ENCODE peak calls at places on chromosomes 3 and 15, in seven cellular contexts. U, W, T, K, M, P and X are unnamed samples.

GRCh38 chr3:186454881-186455703 is 89.1 kb downstream of the CRYGS start:
- DNase-seq in U (no peak), W (peak; percentile 6), T (no peak), K (no peak), M (no peak), P (no peak), X (no peak)

GRCh38 chr15:95365615-95366107 is 964.8 kb upstream of the NR2F2 start:
- DNase-seq in U (no peak), W (no peak), T (no peak), K (peak; percentile 50), M (no peak), P (no peak), X (no peak)

GRCh38 chr3:194671511-194671899 is 486 bp downstream of the LSG1 start:
- DNase-seq in U (no peak), W (peak; percentile 60), T (peak; percentile 58), K (no peak), M (no peak), P (peak; percentile 36), X (no peak)

GRCh38 chr3:4750306-4751056 is 228.8 kb upstream of the BHLHE40 start:
- DNase-seq in U (no peak), W (no peak), T (peak; percentile 53), K (peak; percentile 32), M (no peak), P (peak; percentile 30), X (peak; percentile 55)

GRCh38 chr3:67940200-67940952 is 286.0 kb upstream of the SUCLG2 start:
- DNase-seq in U (peak; percentile 51), W (peak; percentile 7), T (no peak), K (no peak), M (no peak), P (no peak), X (no peak)

GRCh38 chr15:25439456-25439836 is 622 bp upstream of the UBE3A start:
- DNase-seq in U (no peak), W (peak; percentile 27), T (peak; percentile 25), K (no peak), M (no peak), P (peak; percentile 19), X (no peak)

GRCh38 chr3:126291537-126291936 is 65.7 kb downstream of the KLF15 start:
- DNase-seq in U (no peak), W (no peak), T (no peak), K (no peak), M (no peak), P (no peak), X (no peak)

GRCh38 chr3:126083511-126083912 is 412 bp downstream of the SLC41A3 start:
- DNase-seq in U (no peak), W (peak; percentile 65), T (peak; percentile 76), K (peak; percentile 40), M (no peak), P (no peak), X (peak; percentile 63)

GRCh38 chr3:53189276-53189675 is 28.3 kb downstream of the PRKCD start:
- DNase-seq in U (no peak), W (no peak), T (no peak), K (no peak), M (no peak), P (no peak), X (no peak)

GRCh38 chr3:9248232-9249191 is 934 bp downstream of the SRGAP3 start:
- DNase-seq in U (no peak), W (no peak), T (no peak), K (no peak), M (no peak), P (no peak), X (peak; percentile 34)

GRCh38 chr3:151625057-151625456 is 108.7 kb upstream of the AADACL2 start:
- DNase-seq in U (no peak), W (no peak), T (no peak), K (no peak), M (no peak), P (no peak), X (no peak)

GRCh38 chr15:70400766-70401541 is 303.2 kb upstream of the TLE3 start:
- DNase-seq in U (peak; percentile 75), W (no peak), T (no peak), K (no peak), M (no peak), P (no peak), X (no peak)

GRCh38 chr15:67013696-67014095 is 51.7 kb upstream of the SMAD3 start:
- DNase-seq in U (no peak), W (peak; percentile 87), T (no peak), K (peak; percentile 41), M (no peak), P (no peak), X (no peak)

GRCh38 chr15:36403351-36403750 is 176.1 kb upstream of the CDIN1 start:
- DNase-seq in U (no peak), W (no peak), T (no peak), K (no peak), M (no peak), P (no peak), X (peak; percentile 27)

GRCh38 chr3:197394464-197395321 is 96.3 kb upstream of the DLG1 start:
- DNase-seq in U (peak; percentile 51), W (no peak), T (peak; percentile 74), K (no peak), M (no peak), P (peak; percentile 70), X (no peak)

GRCh38 chr15:70461992-70462391 is 301.4 kb downstream of the UACA start:
- DNase-seq in U (no peak), W (no peak), T (no peak), K (no peak), M (no peak), P (no peak), X (no peak)

GRCh38 chr3:168116279-168116678 is 20.6 kb upstream of the GOLIM4 start:
- DNase-seq in U (peak; percentile 43), W (no peak), T (no peak), K (no peak), M (no peak), P (no peak), X (no peak)

GRCh38 chr3:4722103-4722502 is 229.0 kb downstream of the ITPR1 start:
- DNase-seq in U (no peak), W (peak; percentile 28), T (peak; percentile 68), K (no peak), M (no peak), P (peak; percentile 61), X (peak; percentile 73)

GRCh38 chr3:54720604-54721003 is 207.3 kb downstream of the LRTM1 start:
- DNase-seq in U (no peak), W (no peak), T (no peak), K (no peak), M (no peak), P (no peak), X (no peak)

GRCh38 chr15:101498076-101498730 is 8.7 kb upstream of the PCSK6 start:
- DNase-seq in U (no peak), W (no peak), T (no peak), K (no peak), M (no peak), P (no peak), X (no peak)

GRCh38 chr3:157333551-157333991 is 103.1 kb upstream of the PTX3 start:
- DNase-seq in U (no peak), W (no peak), T (no peak), K (no peak), M (no peak), P (no peak), X (no peak)

GRCh38 chr3:31093608-31093990 is 199.1 kb upstream of the GADL1 start:
- DNase-seq in U (no peak), W (no peak), T (no peak), K (no peak), M (no peak), P (no peak), X (no peak)

GRCh38 chr3:31094048-31094447 is 199.6 kb upstream of the GADL1 start:
- DNase-seq in U (no peak), W (no peak), T (no peak), K (no peak), M (no peak), P (no peak), X (no peak)

GRCh38 chr3:31095254-31095653 is 200.8 kb upstream of the GADL1 start:
- DNase-seq in U (no peak), W (no peak), T (no peak), K (no peak), M (no peak), P (no peak), X (no peak)

GRCh38 chr3:31092748-31093607 is 198.5 kb upstream of the GADL1 start:
- DNase-seq in U (peak; percentile 26), W (no peak), T (no peak), K (no peak), M (no peak), P (no peak), X (no peak)

GRCh38 chr3:31091748-31092147 is 197.3 kb upstream of the GADL1 start:
- DNase-seq in U (no peak), W (no peak), T (no peak), K (no peak), M (no peak), P (no peak), X (no peak)
- TF ChIP-seq CTCF in U (no peak), W (no peak), T (no peak), K (no peak), M (no peak), P (no peak), X (no peak)

DNA sequence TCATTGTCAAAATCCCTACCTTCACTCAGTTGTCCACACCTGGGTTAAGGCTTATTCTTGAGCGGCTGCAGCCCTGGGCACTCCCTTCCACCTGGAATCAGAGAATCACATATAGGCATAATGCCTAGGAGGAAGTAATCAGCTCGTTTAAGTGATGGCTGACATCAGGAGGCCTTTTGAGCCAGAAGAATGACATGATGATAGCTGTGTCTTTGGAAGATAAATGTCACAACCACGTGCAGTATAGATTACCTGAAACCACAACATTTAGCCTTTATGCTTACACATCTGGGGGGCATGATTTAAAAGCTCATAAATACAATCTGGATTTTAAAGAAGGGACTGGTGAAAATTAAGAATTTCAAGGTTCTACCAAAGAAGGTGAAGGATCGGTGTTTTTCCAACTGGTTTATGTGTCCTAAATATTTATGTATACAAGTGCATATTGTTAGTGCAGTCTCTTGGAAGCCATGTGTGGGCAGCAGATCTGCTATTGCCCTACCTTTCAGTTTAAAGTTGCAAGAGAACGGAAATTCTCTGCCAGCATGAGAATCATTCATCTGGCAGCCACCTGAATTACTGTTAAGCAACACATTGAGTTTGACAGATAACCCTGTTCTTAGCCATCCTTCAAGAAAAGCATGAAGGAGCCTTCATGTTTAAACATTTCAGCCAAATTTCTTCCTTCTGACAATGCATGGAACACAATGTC is 163.4 kb upstream of the NR2E3 start:
- DNase-seq in U (no peak), W (no peak), T (no peak), K (no peak), M (no peak), P (no peak), X (no peak)
- TF ChIP-seq CTCF in U (no peak), W (no peak), T (no peak), K (no peak), M (no peak), P (no peak), X (no peak)

DNA sequence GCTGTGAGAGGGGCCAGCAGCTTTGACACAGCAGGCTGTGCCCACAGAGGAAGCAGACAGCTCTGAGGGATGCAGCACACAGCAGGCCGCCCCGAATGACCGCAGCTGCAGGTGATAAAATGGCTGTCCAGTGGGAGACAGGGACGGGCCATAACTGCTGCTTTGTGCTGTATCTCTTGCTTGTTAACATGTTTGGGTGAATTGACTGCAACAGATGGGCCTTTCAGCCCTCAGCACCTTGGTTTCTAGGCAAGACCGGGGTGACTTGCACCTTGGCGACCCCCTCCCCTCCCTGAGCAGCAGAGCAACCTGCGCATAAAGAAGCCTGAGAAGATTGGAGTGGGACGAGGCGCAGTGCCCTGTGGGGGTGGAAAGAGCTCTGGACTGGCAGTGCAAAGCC is 36.6 kb upstream of the CLK3 start:
- DNase-seq in U (no peak), W (no peak), T (no peak), K (no peak), M (no peak), P (no peak), X (no peak)
- TF ChIP-seq CTCF in U (no peak), W (no peak), T (no peak), K (no peak), M (no peak), P (no peak), X (no peak)

GRCh38 chr3:109803274-109803673 is 465.9 kb upstream of the DPPA4 start:
- DNase-seq in U (no peak), W (peak; percentile 59), T (no peak), K (no peak), M (no peak), P (no peak), X (no peak)
- TF ChIP-seq CTCF in U (no peak), W (peak; percentile 61), T (no peak), K (peak; percentile 70), M (peak; percentile 33), P (no peak), X (peak; percentile 62)